ENCODE peak calls at places on chromosomes 12 and 14, in eight cellular contexts. One of them, this sample, is unnamed.

GRCh38 chr12:111368291-111368683 is 608 bp downstream of the PHETA1 start:
- DNase-seq in thyroid gland: peak
- DNase-seq in right lobe of liver: peak
- DNase-seq in testis: peak
- DNase-seq in IMR-90: no peak
- DNase-seq in heart left ventricle: peak
- DNase-seq in K562: peak
- DNase-seq in gastrocnemius medialis: no peak
- DNase-seq in this sample: no peak

GRCh38 chr12:127241056-127241830 is 1025.7 kb upstream of the TMEM132C start:
- DNase-seq in thyroid gland: no peak
- DNase-seq in right lobe of liver: no peak
- DNase-seq in testis: no peak
- DNase-seq in IMR-90: no peak
- DNase-seq in heart left ventricle: no peak
- DNase-seq in K562: no peak
- DNase-seq in gastrocnemius medialis: peak
- DNase-seq in this sample: no peak

GRCh38 chr14:75046899-75047298 is 4.4 kb downstream of the MLH3 start:
- DNase-seq in thyroid gland: no peak
- DNase-seq in right lobe of liver: no peak
- DNase-seq in testis: no peak
- DNase-seq in IMR-90: peak
- DNase-seq in heart left ventricle: no peak
- DNase-seq in K562: no peak
- DNase-seq in gastrocnemius medialis: no peak
- DNase-seq in this sample: no peak

GRCh38 chr12:109596418-109597244 is 23.0 kb downstream of the MVK start:
- DNase-seq in thyroid gland: no peak
- DNase-seq in right lobe of liver: no peak
- DNase-seq in testis: no peak
- DNase-seq in IMR-90: no peak
- DNase-seq in heart left ventricle: no peak
- DNase-seq in K562: no peak
- DNase-seq in gastrocnemius medialis: no peak
- DNase-seq in this sample: no peak

GRCh38 chr12:111444706-111445310 is 39.1 kb downstream of the SH2B3 start:
- DNase-seq in thyroid gland: peak
- DNase-seq in right lobe of liver: no peak
- DNase-seq in testis: peak
- DNase-seq in IMR-90: no peak
- DNase-seq in heart left ventricle: peak
- DNase-seq in K562: no peak
- DNase-seq in gastrocnemius medialis: peak
- DNase-seq in this sample: no peak

GRCh38 chr12:3116106-3116898 is 39.1 kb downstream of the TSPAN9 start:
- DNase-seq in thyroid gland: no peak
- DNase-seq in right lobe of liver: no peak
- DNase-seq in testis: no peak
- DNase-seq in IMR-90: peak
- DNase-seq in heart left ventricle: no peak
- DNase-seq in K562: no peak
- DNase-seq in gastrocnemius medialis: no peak
- DNase-seq in this sample: no peak

GRCh38 chr14:70754989-70755388 is 54.3 kb downstream of the MAP3K9 start:
- DNase-seq in thyroid gland: peak
- DNase-seq in right lobe of liver: no peak
- DNase-seq in testis: no peak
- DNase-seq in IMR-90: no peak
- DNase-seq in heart left ventricle: no peak
- DNase-seq in K562: no peak
- DNase-seq in gastrocnemius medialis: no peak
- DNase-seq in this sample: no peak

GRCh38 chr14:100289916-100290606 is 16.2 kb downstream of the SLC25A29 start:
- DNase-seq in thyroid gland: peak
- DNase-seq in right lobe of liver: no peak
- DNase-seq in testis: peak
- DNase-seq in IMR-90: no peak
- DNase-seq in heart left ventricle: no peak
- DNase-seq in K562: no peak
- DNase-seq in gastrocnemius medialis: no peak
- DNase-seq in this sample: peak

GRCh38 chr14:81401420-81402122 is 1.4 kb upstream of the STON2 start:
- DNase-seq in thyroid gland: no peak
- DNase-seq in right lobe of liver: no peak
- DNase-seq in testis: no peak
- DNase-seq in IMR-90: peak
- DNase-seq in heart left ventricle: no peak
- DNase-seq in K562: no peak
- DNase-seq in gastrocnemius medialis: peak
- DNase-seq in this sample: no peak

GRCh38 chr14:85587152-85587697 is 57.3 kb downstream of the FLRT2 start:
- DNase-seq in thyroid gland: peak
- DNase-seq in right lobe of liver: no peak
- DNase-seq in testis: no peak
- DNase-seq in IMR-90: peak
- DNase-seq in heart left ventricle: no peak
- DNase-seq in K562: no peak
- DNase-seq in gastrocnemius medialis: no peak
- DNase-seq in this sample: no peak

GRCh38 chr14:70780396-70781075 is 28.8 kb downstream of the MAP3K9 start:
- DNase-seq in thyroid gland: peak
- DNase-seq in right lobe of liver: no peak
- DNase-seq in testis: peak
- DNase-seq in IMR-90: no peak
- DNase-seq in heart left ventricle: peak
- DNase-seq in K562: no peak
- DNase-seq in gastrocnemius medialis: no peak
- DNase-seq in this sample: no peak

GRCh38 chr12:89756638-89757321 is 48.1 kb upstream of the ATP2B1 start:
- DNase-seq in thyroid gland: no peak
- DNase-seq in right lobe of liver: no peak
- DNase-seq in testis: no peak
- DNase-seq in IMR-90: peak
- DNase-seq in heart left ventricle: no peak
- DNase-seq in K562: peak
- DNase-seq in gastrocnemius medialis: peak
- DNase-seq in this sample: no peak

GRCh38 chr14:97411938-97412612 is 614.9 kb downstream of the VRK1 start:
- DNase-seq in thyroid gland: no peak
- DNase-seq in right lobe of liver: no peak
- DNase-seq in testis: no peak
- DNase-seq in IMR-90: no peak
- DNase-seq in heart left ventricle: no peak
- DNase-seq in K562: no peak
- DNase-seq in gastrocnemius medialis: no peak
- DNase-seq in this sample: no peak

GRCh38 chr12:83796527-83796926 is 1109.8 kb downstream of the TMTC2 start:
- DNase-seq in thyroid gland: no peak
- DNase-seq in right lobe of liver: no peak
- DNase-seq in testis: no peak
- DNase-seq in IMR-90: no peak
- DNase-seq in heart left ventricle: no peak
- DNase-seq in K562: no peak
- DNase-seq in gastrocnemius medialis: no peak
- DNase-seq in this sample: no peak

GRCh38 chr12:110741795-110742717 is 635 bp downstream of the PPP1CC start:
- DNase-seq in thyroid gland: peak
- DNase-seq in right lobe of liver: peak
- DNase-seq in testis: peak
- DNase-seq in IMR-90: peak
- DNase-seq in heart left ventricle: peak
- DNase-seq in K562: no peak
- DNase-seq in gastrocnemius medialis: no peak
- DNase-seq in this sample: peak

GRCh38 chr12:9925746-9926393 is 6.3 kb downstream of the CLEC2A start:
- DNase-seq in thyroid gland: no peak
- DNase-seq in right lobe of liver: no peak
- DNase-seq in testis: no peak
- DNase-seq in IMR-90: peak
- DNase-seq in heart left ventricle: no peak
- DNase-seq in K562: no peak
- DNase-seq in gastrocnemius medialis: no peak
- DNase-seq in this sample: no peak

GRCh38 chr14:50835280-50835679 is 4.3 kb upstream of the NIN start:
- DNase-seq in thyroid gland: no peak
- DNase-seq in right lobe of liver: no peak
- DNase-seq in testis: no peak
- DNase-seq in IMR-90: peak
- DNase-seq in heart left ventricle: no peak
- DNase-seq in K562: no peak
- DNase-seq in gastrocnemius medialis: no peak
- DNase-seq in this sample: no peak

GRCh38 chr14:51564460-51564859 is 87.2 kb upstream of the FRMD6 start:
- DNase-seq in thyroid gland: peak
- DNase-seq in right lobe of liver: no peak
- DNase-seq in testis: no peak
- DNase-seq in IMR-90: no peak
- DNase-seq in heart left ventricle: no peak
- DNase-seq in K562: no peak
- DNase-seq in gastrocnemius medialis: no peak
- DNase-seq in this sample: no peak

GRCh38 chr14:21258889-21259787 is 10.1 kb downstream of the HNRNPC start:
- DNase-seq in thyroid gland: no peak
- DNase-seq in right lobe of liver: no peak
- DNase-seq in testis: no peak
- DNase-seq in IMR-90: no peak
- DNase-seq in heart left ventricle: no peak
- DNase-seq in K562: no peak
- DNase-seq in gastrocnemius medialis: no peak
- DNase-seq in this sample: no peak
- TF ChIP-seq POLR2A in thyroid gland: no peak
- TF ChIP-seq POLR2A in right lobe of liver: no peak
- TF ChIP-seq POLR2A in testis: no peak
- TF ChIP-seq POLR2A in IMR-90: peak
- TF ChIP-seq POLR2A in heart left ventricle: no peak
- TF ChIP-seq POLR2A in K562: peak
- TF ChIP-seq POLR2A in gastrocnemius medialis: no peak
- TF ChIP-seq POLR2A in this sample: no peak

GRCh38 chr12:121230538-121230907 is 20.6 kb downstream of the P2RX4 start:
- DNase-seq in thyroid gland: no peak
- DNase-seq in right lobe of liver: no peak
- DNase-seq in testis: no peak
- DNase-seq in IMR-90: no peak
- DNase-seq in heart left ventricle: no peak
- DNase-seq in K562: no peak
- DNase-seq in gastrocnemius medialis: no peak
- DNase-seq in this sample: no peak
- TF ChIP-seq CTCF in thyroid gland: no peak
- TF ChIP-seq CTCF in right lobe of liver: no peak
- TF ChIP-seq CTCF in testis: no peak
- TF ChIP-seq CTCF in IMR-90: no peak
- TF ChIP-seq CTCF in heart left ventricle: peak
- TF ChIP-seq CTCF in K562: no peak
- TF ChIP-seq CTCF in gastrocnemius medialis: no peak
- TF ChIP-seq CTCF in this sample: no peak

DNA sequence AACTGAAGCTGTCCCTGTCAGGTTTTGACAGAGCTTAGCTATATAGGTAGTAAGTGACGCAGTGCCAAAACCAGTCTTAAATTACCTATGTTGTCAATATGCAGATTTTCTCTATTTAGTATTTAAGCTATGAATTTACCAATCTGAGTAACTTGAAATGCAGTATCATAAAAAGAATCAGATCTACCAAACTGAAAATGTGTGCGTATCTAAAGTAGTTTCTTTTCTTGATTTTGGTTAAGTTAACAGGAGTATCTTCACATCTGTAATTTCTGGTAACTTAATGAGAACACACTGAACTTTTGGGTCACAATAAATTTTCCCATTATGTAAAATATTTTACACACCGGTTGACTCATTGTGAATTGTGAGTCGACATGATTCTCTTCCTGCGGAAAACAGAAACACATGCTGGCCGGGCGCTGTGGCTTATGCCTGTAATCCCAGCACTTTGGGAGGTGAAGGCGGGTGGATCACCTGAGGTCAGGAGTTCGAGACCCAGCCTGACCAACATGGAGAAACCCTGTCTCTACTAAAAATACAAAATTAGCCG is 45.1 kb downstream of the TRAF3 start:
- DNase-seq in thyroid gland: no peak
- DNase-seq in right lobe of liver: no peak
- DNase-seq in testis: no peak
- DNase-seq in IMR-90: peak
- DNase-seq in heart left ventricle: no peak
- DNase-seq in K562: no peak
- DNase-seq in gastrocnemius medialis: no peak
- DNase-seq in this sample: no peak
- TF ChIP-seq POLR2A in thyroid gland: no peak
- TF ChIP-seq POLR2A in right lobe of liver: no peak
- TF ChIP-seq POLR2A in testis: no peak
- TF ChIP-seq POLR2A in IMR-90: no peak
- TF ChIP-seq POLR2A in heart left ventricle: no peak
- TF ChIP-seq POLR2A in K562: no peak
- TF ChIP-seq POLR2A in gastrocnemius medialis: no peak
- TF ChIP-seq POLR2A in this sample: no peak

GRCh38 chr14:94008234-94008633 is 11.1 kb downstream of the CCDC197 start:
- DNase-seq in thyroid gland: no peak
- DNase-seq in right lobe of liver: no peak
- DNase-seq in testis: no peak
- DNase-seq in IMR-90: no peak
- DNase-seq in heart left ventricle: no peak
- DNase-seq in K562: no peak
- DNase-seq in gastrocnemius medialis: no peak
- DNase-seq in this sample: no peak

GRCh38 chr14:94004015-94004414 is 6.9 kb downstream of the CCDC197 start:
- DNase-seq in thyroid gland: no peak
- DNase-seq in right lobe of liver: no peak
- DNase-seq in testis: no peak
- DNase-seq in IMR-90: no peak
- DNase-seq in heart left ventricle: no peak
- DNase-seq in K562: no peak
- DNase-seq in gastrocnemius medialis: no peak
- DNase-seq in this sample: no peak

GRCh38 chr14:94003397-94003796 is 6.3 kb downstream of the CCDC197 start:
- DNase-seq in thyroid gland: no peak
- DNase-seq in right lobe of liver: no peak
- DNase-seq in testis: no peak
- DNase-seq in IMR-90: no peak
- DNase-seq in heart left ventricle: no peak
- DNase-seq in K562: no peak
- DNase-seq in gastrocnemius medialis: no peak
- DNase-seq in this sample: no peak

GRCh38 chr14:94001501-94002396 is 4.6 kb downstream of the CCDC197 start:
- DNase-seq in thyroid gland: peak
- DNase-seq in right lobe of liver: peak
- DNase-seq in testis: peak
- DNase-seq in IMR-90: peak
- DNase-seq in heart left ventricle: peak
- DNase-seq in K562: peak
- DNase-seq in gastrocnemius medialis: peak
- DNase-seq in this sample: no peak

DNA sequence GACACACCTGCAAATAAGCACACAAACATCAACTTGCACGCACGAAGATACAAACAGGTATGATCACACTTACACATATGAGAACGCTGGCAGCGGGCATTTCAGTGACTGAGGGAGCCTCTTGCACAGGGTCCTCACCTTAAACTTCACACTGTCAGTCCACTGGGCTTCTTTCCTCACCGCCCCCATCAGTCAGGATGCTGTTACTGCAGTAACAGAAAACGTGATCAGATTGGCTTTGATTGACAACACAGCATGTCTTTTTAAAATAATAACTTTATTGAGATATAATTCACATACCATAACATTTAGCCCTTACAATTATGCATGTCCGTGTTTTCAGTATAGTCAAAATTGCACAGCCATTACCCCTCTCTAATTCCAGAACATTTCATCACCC is 8.2 kb downstream of the CCDC197 start:
- DNase-seq in thyroid gland: no peak
- DNase-seq in right lobe of liver: no peak
- DNase-seq in testis: no peak
- DNase-seq in IMR-90: no peak
- DNase-seq in heart left ventricle: no peak
- DNase-seq in K562: peak
- DNase-seq in gastrocnemius medialis: no peak
- DNase-seq in this sample: no peak
- TF ChIP-seq CTCF in thyroid gland: peak
- TF ChIP-seq CTCF in right lobe of liver: peak
- TF ChIP-seq CTCF in testis: no peak
- TF ChIP-seq CTCF in IMR-90: peak
- TF ChIP-seq CTCF in heart left ventricle: no peak
- TF ChIP-seq CTCF in K562: peak
- TF ChIP-seq CTCF in gastrocnemius medialis: no peak
- TF ChIP-seq CTCF in this sample: peak